ENCODE peak calls at places on chromosomes 3 and 15, in nine cellular contexts. One of them, this sample, is unnamed. For H3K4me1, the result is how much of the 10 kb centered on the place peaks cover.

GRCh38 chr15:79431636-79432344 is at the start of gene MINAR1:
- DNase-seq in psoas muscle: peak
- DNase-seq in breast epithelium: no peak
- DNase-seq in ovary: no peak
- DNase-seq in esophagus muscularis mucosa: peak
- DNase-seq in tibial nerve: no peak
- DNase-seq in cardiac muscle cell: peak
- DNase-seq in keratinocyte: no peak
- DNase-seq in A549: peak
- DNase-seq in this sample: no peak

GRCh38 chr3:173199568-173199967 is 58.5 kb upstream of the SPATA16 start:
- DNase-seq in ovary: no peak
- DNase-seq in breast epithelium: no peak
- DNase-seq in cardiac muscle cell: no peak
- DNase-seq in A549: no peak
- DNase-seq in keratinocyte: no peak
- DNase-seq in esophagus muscularis mucosa: no peak
- DNase-seq in psoas muscle: no peak
- DNase-seq in tibial nerve: no peak
- DNase-seq in this sample: no peak

GRCh38 chr3:188179006-188179966 is 25.3 kb downstream of the LPP start:
- DNase-seq in psoas muscle: peak
- DNase-seq in A549: no peak
- DNase-seq in cardiac muscle cell: no peak
- DNase-seq in breast epithelium: no peak
- DNase-seq in keratinocyte: no peak
- DNase-seq in tibial nerve: peak
- DNase-seq in ovary: peak
- DNase-seq in esophagus muscularis mucosa: no peak
- DNase-seq in this sample: no peak

GRCh38 chr3:173078525-173078924 is 62.5 kb downstream of the SPATA16 start:
- DNase-seq in esophagus muscularis mucosa: no peak
- DNase-seq in A549: no peak
- DNase-seq in psoas muscle: no peak
- DNase-seq in keratinocyte: no peak
- DNase-seq in ovary: no peak
- DNase-seq in tibial nerve: no peak
- DNase-seq in cardiac muscle cell: no peak
- DNase-seq in breast epithelium: no peak
- DNase-seq in this sample: no peak

GRCh38 chr15:90710436-90710835 is 6.7 kb upstream of the BLM start:
- DNase-seq in ovary: no peak
- DNase-seq in breast epithelium: no peak
- DNase-seq in cardiac muscle cell: peak
- DNase-seq in tibial nerve: no peak
- DNase-seq in A549: no peak
- DNase-seq in esophagus muscularis mucosa: no peak
- DNase-seq in keratinocyte: no peak
- DNase-seq in psoas muscle: no peak
- DNase-seq in this sample: no peak

GRCh38 chr3:195405646-195406045 is 37.2 kb downstream of the ACAP2 start:
- DNase-seq in breast epithelium: no peak
- DNase-seq in A549: no peak
- DNase-seq in keratinocyte: no peak
- DNase-seq in psoas muscle: no peak
- DNase-seq in tibial nerve: no peak
- DNase-seq in esophagus muscularis mucosa: no peak
- DNase-seq in ovary: no peak
- DNase-seq in cardiac muscle cell: no peak
- DNase-seq in this sample: no peak

GRCh38 chr3:129567176-129567705 is 24.3 kb downstream of the H1-8 start:
- DNase-seq in cardiac muscle cell: no peak
- DNase-seq in A549: no peak
- DNase-seq in ovary: peak
- DNase-seq in keratinocyte: no peak
- DNase-seq in tibial nerve: no peak
- DNase-seq in breast epithelium: no peak
- DNase-seq in esophagus muscularis mucosa: no peak
- DNase-seq in psoas muscle: no peak
- DNase-seq in this sample: no peak

GRCh38 chr3:126414961-126415660 is 20.4 kb downstream of the CFAP100 start:
- DNase-seq in A549: no peak
- DNase-seq in cardiac muscle cell: no peak
- DNase-seq in esophagus muscularis mucosa: no peak
- DNase-seq in keratinocyte: no peak
- DNase-seq in psoas muscle: no peak
- DNase-seq in tibial nerve: no peak
- DNase-seq in breast epithelium: no peak
- DNase-seq in ovary: no peak
- DNase-seq in this sample: no peak

GRCh38 chr3:25817638-25818037 is 27.7 kb downstream of the OXSM start:
- DNase-seq in breast epithelium: no peak
- DNase-seq in keratinocyte: no peak
- DNase-seq in psoas muscle: no peak
- DNase-seq in A549: no peak
- DNase-seq in cardiac muscle cell: no peak
- DNase-seq in esophagus muscularis mucosa: no peak
- DNase-seq in tibial nerve: no peak
- DNase-seq in ovary: no peak
- DNase-seq in this sample: no peak

GRCh38 chr3:139481116-139481515 is 4.8 kb upstream of the RBP2 start:
- DNase-seq in ovary: no peak
- DNase-seq in esophagus muscularis mucosa: no peak
- DNase-seq in cardiac muscle cell: no peak
- DNase-seq in A549: no peak
- DNase-seq in keratinocyte: no peak
- DNase-seq in breast epithelium: no peak
- DNase-seq in tibial nerve: no peak
- DNase-seq in psoas muscle: no peak
- DNase-seq in this sample: no peak

GRCh38 chr3:9623148-9623547 is 26.2 kb upstream of the MTMR14 start:
- DNase-seq in keratinocyte: no peak
- DNase-seq in psoas muscle: no peak
- DNase-seq in cardiac muscle cell: no peak
- DNase-seq in tibial nerve: no peak
- DNase-seq in esophagus muscularis mucosa: no peak
- DNase-seq in breast epithelium: no peak
- DNase-seq in A549: no peak
- DNase-seq in ovary: no peak
- DNase-seq in this sample: no peak

GRCh38 chr15:86865920-86866319 is 786.2 kb downstream of the AGBL1 start:
- DNase-seq in tibial nerve: no peak
- DNase-seq in esophagus muscularis mucosa: no peak
- DNase-seq in keratinocyte: no peak
- DNase-seq in ovary: no peak
- DNase-seq in cardiac muscle cell: no peak
- DNase-seq in A549: no peak
- DNase-seq in breast epithelium: no peak
- DNase-seq in psoas muscle: no peak
- DNase-seq in this sample: no peak

GRCh38 chr3:184042617-184043016 is 10.2 kb upstream of the HTR3C start:
- DNase-seq in keratinocyte: no peak
- DNase-seq in psoas muscle: no peak
- DNase-seq in A549: no peak
- DNase-seq in cardiac muscle cell: no peak
- DNase-seq in tibial nerve: no peak
- DNase-seq in esophagus muscularis mucosa: no peak
- DNase-seq in breast epithelium: no peak
- DNase-seq in ovary: no peak
- DNase-seq in this sample: no peak

GRCh38 chr3:160735801-160736200 is 20.2 kb upstream of the PPM1L start:
- DNase-seq in psoas muscle: no peak
- DNase-seq in tibial nerve: no peak
- DNase-seq in A549: no peak
- DNase-seq in cardiac muscle cell: no peak
- DNase-seq in esophagus muscularis mucosa: no peak
- DNase-seq in breast epithelium: no peak
- DNase-seq in ovary: no peak
- DNase-seq in keratinocyte: no peak
- DNase-seq in this sample: no peak

GRCh38 chr3:84946240-84946639 is 12.5 kb upstream of the CADM2 start:
- DNase-seq in keratinocyte: no peak
- DNase-seq in breast epithelium: no peak
- DNase-seq in tibial nerve: no peak
- DNase-seq in psoas muscle: no peak
- DNase-seq in ovary: no peak
- DNase-seq in cardiac muscle cell: no peak
- DNase-seq in esophagus muscularis mucosa: no peak
- DNase-seq in A549: no peak
- DNase-seq in this sample: no peak

GRCh38 chr3:167837430-167837829 is 101.9 kb downstream of the SERPINI1 start:
- DNase-seq in ovary: no peak
- DNase-seq in esophagus muscularis mucosa: no peak
- DNase-seq in cardiac muscle cell: no peak
- DNase-seq in breast epithelium: no peak
- DNase-seq in keratinocyte: no peak
- DNase-seq in psoas muscle: no peak
- DNase-seq in tibial nerve: no peak
- DNase-seq in A549: no peak
- DNase-seq in this sample: no peak

GRCh38 chr3:71088742-71089141 is 494.8 kb downstream of the FOXP1 start:
- DNase-seq in cardiac muscle cell: no peak
- DNase-seq in ovary: no peak
- DNase-seq in keratinocyte: no peak
- DNase-seq in A549: no peak
- DNase-seq in tibial nerve: no peak
- DNase-seq in psoas muscle: no peak
- DNase-seq in esophagus muscularis mucosa: no peak
- DNase-seq in breast epithelium: no peak
- DNase-seq in this sample: no peak
- H3K27ac ChIP-seq in cardiac muscle cell: no peak
- H3K27ac ChIP-seq in ovary: no peak
- H3K27ac ChIP-seq in keratinocyte: no peak
- H3K27ac ChIP-seq in A549: no peak
- H3K27ac ChIP-seq in tibial nerve: no peak
- H3K27ac ChIP-seq in psoas muscle: no peak
- H3K27ac ChIP-seq in esophagus muscularis mucosa: no peak
- H3K27ac ChIP-seq in breast epithelium: no peak
- H3K27ac ChIP-seq in this sample: no peak

GRCh38 chr3:31290046-31290445 is 242.7 kb upstream of the STT3B start:
- DNase-seq in esophagus muscularis mucosa: no peak
- DNase-seq in psoas muscle: no peak
- DNase-seq in tibial nerve: no peak
- DNase-seq in keratinocyte: no peak
- DNase-seq in cardiac muscle cell: no peak
- DNase-seq in breast epithelium: no peak
- DNase-seq in A549: no peak
- DNase-seq in ovary: no peak
- DNase-seq in this sample: no peak

GRCh38 chr3:31288641-31289100 is 244.1 kb upstream of the STT3B start:
- DNase-seq in breast epithelium: no peak
- DNase-seq in cardiac muscle cell: peak
- DNase-seq in keratinocyte: peak
- DNase-seq in esophagus muscularis mucosa: no peak
- DNase-seq in tibial nerve: peak
- DNase-seq in psoas muscle: no peak
- DNase-seq in ovary: peak
- DNase-seq in A549: peak
- DNase-seq in this sample: peak

GRCh38 chr3:31288224-31288623 is 244.5 kb upstream of the STT3B start:
- DNase-seq in esophagus muscularis mucosa: no peak
- DNase-seq in A549: no peak
- DNase-seq in ovary: no peak
- DNase-seq in cardiac muscle cell: no peak
- DNase-seq in keratinocyte: no peak
- DNase-seq in psoas muscle: no peak
- DNase-seq in tibial nerve: no peak
- DNase-seq in breast epithelium: no peak
- DNase-seq in this sample: no peak

GRCh38 chr3:31291818-31292217 is 240.9 kb upstream of the STT3B start:
- DNase-seq in A549: no peak
- DNase-seq in breast epithelium: no peak
- DNase-seq in ovary: no peak
- DNase-seq in cardiac muscle cell: no peak
- DNase-seq in keratinocyte: peak
- DNase-seq in esophagus muscularis mucosa: no peak
- DNase-seq in tibial nerve: no peak
- DNase-seq in psoas muscle: no peak
- DNase-seq in this sample: no peak

GRCh38 chr3:31289592-31289991 is 243.1 kb upstream of the STT3B start:
- DNase-seq in esophagus muscularis mucosa: no peak
- DNase-seq in tibial nerve: no peak
- DNase-seq in cardiac muscle cell: no peak
- DNase-seq in breast epithelium: no peak
- DNase-seq in A549: no peak
- DNase-seq in keratinocyte: no peak
- DNase-seq in psoas muscle: no peak
- DNase-seq in ovary: no peak
- DNase-seq in this sample: no peak
- H3K4me1 ChIP-seq in esophagus muscularis mucosa: under half
- H3K4me1 ChIP-seq in tibial nerve: under half
- H3K4me1 ChIP-seq in cardiac muscle cell: under half
- H3K4me1 ChIP-seq in breast epithelium: under half
- H3K4me1 ChIP-seq in A549: under half
- H3K4me1 ChIP-seq in keratinocyte: under half
- H3K4me1 ChIP-seq in psoas muscle: under half
- H3K4me1 ChIP-seq in ovary: under half
- H3K4me1 ChIP-seq in this sample: under half

GRCh38 chr3:192063570-192063969 is 602.6 kb downstream of the PYDC2 start:
- DNase-seq in A549: no peak
- DNase-seq in tibial nerve: no peak
- DNase-seq in cardiac muscle cell: peak
- DNase-seq in esophagus muscularis mucosa: no peak
- DNase-seq in psoas muscle: peak
- DNase-seq in keratinocyte: no peak
- DNase-seq in ovary: no peak
- DNase-seq in breast epithelium: no peak
- DNase-seq in this sample: peak
- H3K4me3 ChIP-seq in A549: no peak
- H3K4me3 ChIP-seq in tibial nerve: no peak
- H3K4me3 ChIP-seq in cardiac muscle cell: no peak
- H3K4me3 ChIP-seq in esophagus muscularis mucosa: peak
- H3K4me3 ChIP-seq in psoas muscle: no peak
- H3K4me3 ChIP-seq in keratinocyte: no peak
- H3K4me3 ChIP-seq in ovary: no peak
- H3K4me3 ChIP-seq in breast epithelium: no peak
- H3K4me3 ChIP-seq in this sample: no peak

DNA sequence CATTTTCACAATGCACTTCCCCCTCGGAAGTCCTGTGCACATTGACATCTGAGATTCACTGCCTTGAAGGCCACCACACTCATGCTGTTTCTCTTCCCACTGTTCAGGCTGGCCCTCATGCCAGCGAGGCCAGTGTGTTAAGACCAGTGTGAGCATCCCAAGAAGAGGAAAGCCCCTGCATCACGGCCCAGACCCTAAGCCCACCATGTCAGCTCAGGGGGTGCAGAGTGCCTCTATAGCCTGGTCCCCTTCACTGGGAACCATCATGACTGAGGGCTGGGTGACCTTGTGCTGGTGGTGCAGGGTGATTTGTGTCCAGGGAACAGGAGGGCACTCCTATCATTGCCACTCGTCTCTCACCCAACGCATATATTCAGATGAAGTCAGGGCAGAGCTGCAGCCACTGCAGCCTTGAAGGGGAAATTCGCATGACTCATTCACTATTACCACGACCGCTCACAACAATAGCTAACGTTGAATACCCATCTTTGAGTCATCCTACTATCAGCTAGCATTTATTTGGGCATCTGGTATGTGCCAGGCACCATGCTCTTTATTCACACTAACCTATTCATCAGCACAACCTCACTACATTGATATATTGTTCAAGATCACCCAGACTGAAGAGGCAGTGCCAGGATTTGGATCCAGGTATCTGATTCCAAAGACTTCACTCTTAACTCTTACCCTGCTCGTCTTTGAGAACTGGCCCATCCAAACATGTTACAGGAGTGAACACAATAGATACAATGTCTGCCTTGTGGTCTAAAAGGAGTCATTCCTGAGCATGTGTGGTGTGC is 58.8 kb upstream of the SLC6A11 start:
- DNase-seq in keratinocyte: peak
- DNase-seq in cardiac muscle cell: peak
- DNase-seq in psoas muscle: no peak
- DNase-seq in A549: peak
- DNase-seq in esophagus muscularis mucosa: no peak
- DNase-seq in tibial nerve: no peak
- DNase-seq in ovary: no peak
- DNase-seq in breast epithelium: no peak
- DNase-seq in this sample: no peak
- H3K27ac ChIP-seq in keratinocyte: peak
- H3K27ac ChIP-seq in cardiac muscle cell: no peak
- H3K27ac ChIP-seq in psoas muscle: no peak
- H3K27ac ChIP-seq in A549: no peak
- H3K27ac ChIP-seq in esophagus muscularis mucosa: no peak
- H3K27ac ChIP-seq in tibial nerve: no peak
- H3K27ac ChIP-seq in ovary: no peak
- H3K27ac ChIP-seq in breast epithelium: no peak
- H3K27ac ChIP-seq in this sample: peak

This sample was measured in RWPE2.